ENCODE peak calls at places on chromosomes 4 and X, in six cellular contexts. Q, D, M, I, K and O are unnamed samples.

GRCh38 chr4:108010167-108010566 is 20.5 kb downstream of the HADH start:
- DNase-seq in Q (no peak), D (no peak), M (no peak), I (peak; percentile 39), K (no peak), O (no peak)

GRCh38 chr4:98522603-98523395 is 135.6 kb downstream of the TSPAN5 start:
- DNase-seq in Q (no peak), D (no peak), M (no peak), I (peak; percentile 74), K (no peak), O (no peak)

GRCh38 chrX:136130931-136131843 is 16.1 kb upstream of the FHL1 start:
- DNase-seq in Q (no peak), D (no peak), M (no peak), I (peak; percentile 94), K (peak; percentile 14), O (no peak)

GRCh38 chr4:104490096-104490769 is 4.5 kb downstream of the CXXC4 start:
- DNase-seq in Q (peak; percentile 53), D (peak; percentile 60), M (peak; percentile 52), I (no peak), K (no peak), O (no peak)

GRCh38 chr4:37326852-37327251 is 82.3 kb downstream of the NWD2 start:
- DNase-seq in Q (no peak), D (no peak), M (no peak), I (no peak), K (no peak), O (no peak)

GRCh38 chr4:44679060-44679459 is 840 bp downstream of the GUF1 start:
- DNase-seq in Q (no peak), D (no peak), M (no peak), I (no peak), K (peak; percentile 12), O (no peak)

GRCh38 chr4:3336389-3337356 is 43.9 kb downstream of the RGS12 start:
- DNase-seq in Q (peak; percentile 81), D (no peak), M (no peak), I (peak; percentile 59), K (no peak), O (no peak)

GRCh38 chr4:8205749-8206611 is 6.9 kb downstream of the SH3TC1 start:
- DNase-seq in Q (no peak), D (no peak), M (no peak), I (no peak), K (peak; percentile 29), O (no peak)

GRCh38 chrX:30302957-30303356 is 6.2 kb downstream of the NR0B1 start:
- DNase-seq in Q (peak; percentile 16), D (peak; percentile 42), M (peak; percentile 52), I (peak; percentile 48), K (no peak), O (no peak)

GRCh38 chrX:30301203-30301602 is 8.0 kb downstream of the NR0B1 start:
- DNase-seq in Q (no peak), D (no peak), M (no peak), I (no peak), K (no peak), O (no peak)

GRCh38 chrX:30304866-30305265 is 4.3 kb downstream of the NR0B1 start:
- DNase-seq in Q (no peak), D (no peak), M (no peak), I (peak; percentile 76), K (no peak), O (no peak)

GRCh38 chrX:30296408-30297254 is 12.6 kb downstream of the NR0B1 start:
- DNase-seq in Q (no peak), D (no peak), M (no peak), I (peak; percentile 29), K (no peak), O (no peak)

DNA sequence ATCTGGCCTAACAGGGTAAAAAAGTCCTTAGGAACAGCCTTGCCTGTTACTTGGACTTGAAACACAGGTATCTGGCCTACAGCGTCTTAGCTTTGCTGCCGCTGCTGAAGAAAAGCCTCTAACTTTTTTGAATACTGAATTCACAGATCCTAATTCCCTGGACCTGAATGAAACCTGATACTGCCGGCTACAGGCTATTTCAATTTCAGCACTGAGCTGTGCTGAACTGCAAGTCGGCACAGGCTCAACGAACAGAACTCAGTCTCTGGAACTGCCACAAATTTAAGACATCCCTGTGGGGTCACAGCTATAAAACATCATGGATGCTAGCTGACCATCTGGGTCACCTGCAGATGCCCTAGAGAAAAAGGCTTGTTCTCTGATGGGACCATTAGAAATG is 7.2 kb downstream of the NR0B1 start:
- DNase-seq in Q (no peak), D (peak; percentile 35), M (no peak), I (peak; percentile 48), K (no peak), O (no peak)
- H3K4me3 ChIP-seq in Q (no peak overlapping the region), D (no peak overlapping the region), M (no peak overlapping the region), I (peak overlapping the region; percentile 30), K (no peak overlapping the region), O (no peak overlapping the region)

GRCh38 chr4:41258783-41259182 is 2.1 kb downstream of the UCHL1 start:
- DNase-seq in Q (peak; percentile 51), D (peak; percentile 70), M (peak; percentile 71), I (peak; percentile 69), K (peak; percentile 71), O (peak; percentile 33)
- H3K4me3 ChIP-seq in Q (no peak overlapping the region), D (peak overlapping the region; percentile 86), M (peak overlapping the region; percentile 85), I (no peak overlapping the region), K (peak overlapping the region; percentile 90), O (no peak overlapping the region)

GRCh38 chr4:4866833-4867744 is 7.6 kb downstream of the MSX1 start:
- DNase-seq in Q (peak; percentile 22), D (peak; percentile 92), M (no peak), I (no peak), K (no peak), O (no peak)
- H3K4me3 ChIP-seq in Q (no peak overlapping the region), D (peak overlapping the region; percentile 77), M (peak overlapping the region; percentile 47), I (no peak overlapping the region), K (no peak overlapping the region), O (no peak overlapping the region)

DNA sequence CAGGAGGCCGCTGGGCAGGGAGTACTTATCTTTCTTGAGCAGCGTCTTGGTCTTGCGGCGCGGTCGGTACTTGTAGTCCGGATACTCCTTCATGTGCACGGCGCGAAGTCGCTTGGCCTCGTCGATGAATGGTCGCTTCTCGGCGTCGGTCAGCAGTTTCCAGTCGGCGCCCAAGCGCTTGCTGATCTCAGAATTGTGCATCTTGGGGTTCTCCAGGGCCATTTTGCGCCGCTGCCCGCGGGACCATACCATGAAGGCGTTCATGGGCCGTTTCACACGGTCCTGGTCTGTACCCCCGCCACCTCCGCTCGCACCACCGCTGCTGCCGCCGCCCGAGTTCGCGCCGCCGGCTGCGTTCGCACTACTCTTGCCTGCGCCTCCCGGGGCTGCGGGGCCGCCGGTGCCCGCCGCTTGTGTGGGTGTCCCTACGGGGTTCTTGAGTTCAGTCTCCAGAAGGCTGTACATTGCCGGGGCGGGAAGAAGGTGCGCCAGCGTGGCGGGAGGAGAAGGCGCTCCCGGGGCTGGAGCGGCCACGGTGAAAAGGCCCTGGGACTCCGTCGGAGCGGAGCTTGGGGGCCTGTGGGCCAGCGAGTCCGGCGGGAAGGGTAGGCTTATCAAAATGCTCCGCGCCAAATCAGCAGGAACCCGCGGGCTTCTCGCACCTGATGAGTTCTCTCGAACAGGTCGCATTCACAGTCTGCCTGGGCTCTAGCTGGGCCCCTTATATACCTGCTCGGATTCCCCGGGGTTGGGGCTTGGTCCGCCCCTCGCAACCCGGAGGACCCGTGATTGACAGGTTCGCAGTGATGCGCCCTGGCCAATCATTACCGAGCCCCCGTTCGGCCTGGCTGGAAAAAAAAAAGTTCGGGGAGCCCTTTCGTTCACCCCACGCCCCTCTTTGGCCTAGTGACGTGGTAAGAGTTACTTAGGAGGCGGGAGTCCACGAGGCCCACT is at the start of gene SOX3:
- DNase-seq in Q (no peak), D (peak; percentile 85), M (no peak), I (no peak), K (no peak), O (no peak)
- H3K4me3 ChIP-seq in Q (no peak within 1 kb of the TSS), D (peak within 1 kb of the TSS; percentile 45), M (peak within 1 kb of the TSS; percentile 59), I (no peak within 1 kb of the TSS), K (no peak within 1 kb of the TSS), O (peak within 1 kb of the TSS; percentile 14)

DNA sequence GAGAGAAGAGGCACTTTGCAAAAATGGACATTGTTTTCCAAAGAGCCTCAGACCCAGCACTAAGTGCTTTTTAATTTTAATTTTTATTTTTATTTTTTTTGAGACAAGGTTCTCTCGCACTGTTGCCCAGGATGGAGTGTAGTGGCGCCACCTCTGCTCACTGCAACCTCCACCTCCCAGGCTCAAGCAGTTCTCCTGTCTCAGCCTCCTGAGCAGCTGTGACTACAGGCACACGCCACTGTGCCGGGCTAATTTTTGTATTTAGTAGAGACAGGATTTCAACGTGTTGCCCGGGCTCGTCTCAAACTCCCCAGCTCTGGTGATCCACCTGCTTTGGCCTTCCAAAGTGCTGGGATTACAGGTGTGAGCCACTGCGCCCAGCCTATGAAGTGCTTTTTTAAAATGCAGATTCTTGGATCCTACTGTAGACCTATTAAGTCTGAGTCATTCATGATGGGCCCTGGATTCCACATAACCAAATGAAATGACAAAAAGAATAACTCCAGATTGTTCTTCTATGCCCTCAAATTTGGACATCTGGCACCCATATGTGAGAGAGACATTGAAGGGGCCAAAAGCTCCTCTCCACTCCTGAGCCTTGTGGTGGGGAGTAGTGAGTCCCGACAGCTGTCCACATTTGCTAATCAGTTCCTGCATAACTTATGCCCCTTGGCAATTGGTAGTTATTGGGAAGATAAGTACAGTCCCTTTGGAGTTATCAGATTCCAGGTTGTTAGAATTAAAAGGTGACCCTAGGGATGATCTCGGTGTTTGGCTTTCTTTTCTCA is 3.6 kb downstream of the NOCT start:
- DNase-seq in Q (no peak), D (peak; percentile 64), M (no peak), I (no peak), K (no peak), O (no peak)
- H3K4me3 ChIP-seq in Q (no peak overlapping the region), D (peak overlapping the region; percentile 75), M (no peak overlapping the region), I (peak overlapping the region; percentile 64), K (peak overlapping the region; percentile 42), O (peak overlapping the region; percentile 85)

GRCh38 chr4:24613474-24613873 is 29.1 kb upstream of the DHX15 start:
- DNase-seq in Q (no peak), D (no peak), M (no peak), I (no peak), K (no peak), O (no peak)

GRCh38 chr4:24614881-24615280 is 30.5 kb upstream of the DHX15 start:
- DNase-seq in Q (no peak), D (no peak), M (no peak), I (no peak), K (no peak), O (no peak)

GRCh38 chr4:24607338-24607737 is 23.0 kb upstream of the DHX15 start:
- DNase-seq in Q (no peak), D (no peak), M (peak; percentile 47), I (no peak), K (no peak), O (no peak)

GRCh38 chr4:24615977-24616376 is 31.6 kb upstream of the DHX15 start:
- DNase-seq in Q (no peak), D (no peak), M (no peak), I (no peak), K (no peak), O (no peak)

GRCh38 chr4:24611575-24611974 is 27.2 kb upstream of the DHX15 start:
- DNase-seq in Q (no peak), D (no peak), M (no peak), I (no peak), K (no peak), O (no peak)
- H3K4me3 ChIP-seq in Q (no peak overlapping the region), D (no peak overlapping the region), M (no peak overlapping the region), I (no peak overlapping the region), K (no peak overlapping the region), O (no peak overlapping the region)

GRCh38 chrX:11427082-11428033 is 134.1 kb downstream of the AMELX start:
- DNase-seq in Q (peak; percentile 72), D (peak; percentile 74), M (no peak), I (peak; percentile 26), K (no peak), O (no peak)
- H3K4me3 ChIP-seq in Q (peak overlapping the region; percentile 53), D (peak overlapping the region; percentile 49), M (peak overlapping the region; percentile 61), I (peak overlapping the region; percentile 77), K (no peak overlapping the region), O (peak overlapping the region; percentile 51)